ENCODE peak calls at places on chromosomes 7 and 10, in five cellular contexts. One of them, this sample, is unnamed. For H3K9me3 and H3K27me3, the result is how much of the 10 kb centered on the place peaks cover.

GRCh38 chr7:104388222-104388621 is 59.8 kb downstream of the LHFPL3 start:
- DNase-seq in IMR-90: no peak
- DNase-seq in tibial nerve: no peak
- DNase-seq in cardiac muscle cell: no peak
- DNase-seq in colonic mucosa: no peak
- DNase-seq in this sample: no peak

GRCh38 chr7:127437772-127438330 is 45.3 kb upstream of the ZNF800 start:
- DNase-seq in IMR-90: peak
- DNase-seq in tibial nerve: no peak
- DNase-seq in cardiac muscle cell: peak
- DNase-seq in colonic mucosa: no peak
- DNase-seq in this sample: no peak

GRCh38 chr10:77774940-77775391 is 137.4 kb upstream of the KCNMA1 start:
- DNase-seq in IMR-90: peak
- DNase-seq in tibial nerve: no peak
- DNase-seq in cardiac muscle cell: no peak
- DNase-seq in colonic mucosa: no peak
- DNase-seq in this sample: no peak

GRCh38 chr7:108246227-108246837 is 116.2 kb upstream of the LAMB4 start:
- DNase-seq in IMR-90: peak
- DNase-seq in tibial nerve: no peak
- DNase-seq in cardiac muscle cell: peak
- DNase-seq in colonic mucosa: no peak
- DNase-seq in this sample: no peak

GRCh38 chr10:113753020-113753692 is 1.7 kb downstream of the PLEKHS1 start:
- DNase-seq in IMR-90: peak
- DNase-seq in tibial nerve: no peak
- DNase-seq in cardiac muscle cell: no peak
- DNase-seq in colonic mucosa: peak
- DNase-seq in this sample: no peak

GRCh38 chr7:631966-632830 is 94.3 kb upstream of the DNAAF5 start:
- DNase-seq in IMR-90: no peak
- DNase-seq in tibial nerve: no peak
- DNase-seq in cardiac muscle cell: no peak
- DNase-seq in colonic mucosa: no peak
- DNase-seq in this sample: no peak

GRCh38 chr7:7996568-7996967 is 28.0 kb downstream of the GLCCI1 start:
- DNase-seq in IMR-90: peak
- DNase-seq in tibial nerve: no peak
- DNase-seq in cardiac muscle cell: no peak
- DNase-seq in colonic mucosa: no peak
- DNase-seq in this sample: no peak

GRCh38 chr7:110534241-110534931 is 556.5 kb upstream of the LRRN3 start:
- DNase-seq in IMR-90: peak
- DNase-seq in tibial nerve: no peak
- DNase-seq in cardiac muscle cell: no peak
- DNase-seq in colonic mucosa: no peak
- DNase-seq in this sample: no peak

GRCh38 chr7:23184709-23185354 is 3.0 kb downstream of the NUP42 start:
- DNase-seq in IMR-90: peak
- DNase-seq in tibial nerve: peak
- DNase-seq in cardiac muscle cell: peak
- DNase-seq in colonic mucosa: peak
- DNase-seq in this sample: no peak

GRCh38 chr7:151851160-151851751 is 25.7 kb downstream of the PRKAG2 start:
- DNase-seq in IMR-90: no peak
- DNase-seq in tibial nerve: peak
- DNase-seq in cardiac muscle cell: no peak
- DNase-seq in colonic mucosa: no peak
- DNase-seq in this sample: no peak

GRCh38 chr7:150897502-150898474 is 45.5 kb downstream of the AOC1 start:
- DNase-seq in IMR-90: no peak
- DNase-seq in tibial nerve: no peak
- DNase-seq in cardiac muscle cell: no peak
- DNase-seq in colonic mucosa: no peak
- DNase-seq in this sample: no peak

GRCh38 chr10:25493122-25493893 is 318.5 kb downstream of the GPR158 start:
- DNase-seq in IMR-90: peak
- DNase-seq in tibial nerve: no peak
- DNase-seq in cardiac muscle cell: peak
- DNase-seq in colonic mucosa: no peak
- DNase-seq in this sample: no peak

GRCh38 chr10:117074621-117075020 is 63.4 kb downstream of the VAX1 start:
- DNase-seq in IMR-90: no peak
- DNase-seq in tibial nerve: no peak
- DNase-seq in cardiac muscle cell: no peak
- DNase-seq in colonic mucosa: peak
- DNase-seq in this sample: no peak

GRCh38 chr10:48606530-48607355 is 1.9 kb upstream of the ARHGAP22 start:
- DNase-seq in IMR-90: peak
- DNase-seq in tibial nerve: no peak
- DNase-seq in cardiac muscle cell: peak
- DNase-seq in colonic mucosa: peak
- DNase-seq in this sample: no peak

GRCh38 chr10:58734116-58734515 is 221.4 kb downstream of the BICC1 start:
- DNase-seq in IMR-90: peak
- DNase-seq in tibial nerve: no peak
- DNase-seq in cardiac muscle cell: no peak
- DNase-seq in colonic mucosa: no peak
- DNase-seq in this sample: no peak

GRCh38 chr10:133608855-133609254 is 17.7 kb downstream of the FRG2B start:
- DNase-seq in IMR-90: no peak
- DNase-seq in tibial nerve: no peak
- DNase-seq in cardiac muscle cell: peak
- DNase-seq in colonic mucosa: no peak
- DNase-seq in this sample: no peak
- H3K9me3 ChIP-seq in IMR-90: under half
- H3K9me3 ChIP-seq in tibial nerve: under half
- H3K9me3 ChIP-seq in cardiac muscle cell: under half
- H3K9me3 ChIP-seq in colonic mucosa: under half
- H3K9me3 ChIP-seq in this sample: under half

GRCh38 chr7:101167645-101168411 is 2.5 kb upstream of the VGF start:
- DNase-seq in IMR-90: no peak
- DNase-seq in tibial nerve: no peak
- DNase-seq in cardiac muscle cell: no peak
- DNase-seq in colonic mucosa: no peak
- DNase-seq in this sample: no peak

GRCh38 chr7:101166909-101167644 is 1.7 kb upstream of the VGF start:
- DNase-seq in IMR-90: peak
- DNase-seq in tibial nerve: no peak
- DNase-seq in cardiac muscle cell: no peak
- DNase-seq in colonic mucosa: no peak
- DNase-seq in this sample: no peak

GRCh38 chr7:101165075-101165957 is at the start of gene VGF:
- DNase-seq in IMR-90: peak
- DNase-seq in tibial nerve: peak
- DNase-seq in cardiac muscle cell: peak
- DNase-seq in colonic mucosa: peak
- DNase-seq in this sample: peak

GRCh38 chr7:101165958-101166602 is 711 bp upstream of the VGF start:
- DNase-seq in IMR-90: no peak
- DNase-seq in tibial nerve: no peak
- DNase-seq in cardiac muscle cell: no peak
- DNase-seq in colonic mucosa: no peak
- DNase-seq in this sample: no peak

DNA sequence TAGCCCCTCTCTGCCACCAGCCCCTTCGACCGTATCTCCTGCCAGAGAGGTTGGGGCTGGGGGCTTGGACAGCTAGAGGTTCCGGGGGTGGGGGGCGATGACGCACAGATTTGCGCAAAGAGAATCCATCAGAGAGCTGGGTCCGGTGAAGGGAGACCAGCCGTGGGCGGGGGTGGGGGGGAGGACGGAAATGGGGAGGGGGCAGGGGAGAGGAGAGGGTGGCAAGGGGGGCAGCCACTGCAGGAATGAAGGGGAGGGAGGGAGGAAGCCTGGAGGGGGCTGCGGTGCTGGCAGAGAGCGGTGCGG is 1.2 kb upstream of the VGF start:
- DNase-seq in IMR-90: no peak
- DNase-seq in tibial nerve: no peak
- DNase-seq in cardiac muscle cell: no peak
- DNase-seq in colonic mucosa: no peak
- DNase-seq in this sample: no peak
- H3K27me3 ChIP-seq in IMR-90: under half
- H3K27me3 ChIP-seq in tibial nerve: under half
- H3K27me3 ChIP-seq in cardiac muscle cell: half or more
- H3K27me3 ChIP-seq in colonic mucosa: half or more
- H3K27me3 ChIP-seq in this sample: half or more

DNA sequence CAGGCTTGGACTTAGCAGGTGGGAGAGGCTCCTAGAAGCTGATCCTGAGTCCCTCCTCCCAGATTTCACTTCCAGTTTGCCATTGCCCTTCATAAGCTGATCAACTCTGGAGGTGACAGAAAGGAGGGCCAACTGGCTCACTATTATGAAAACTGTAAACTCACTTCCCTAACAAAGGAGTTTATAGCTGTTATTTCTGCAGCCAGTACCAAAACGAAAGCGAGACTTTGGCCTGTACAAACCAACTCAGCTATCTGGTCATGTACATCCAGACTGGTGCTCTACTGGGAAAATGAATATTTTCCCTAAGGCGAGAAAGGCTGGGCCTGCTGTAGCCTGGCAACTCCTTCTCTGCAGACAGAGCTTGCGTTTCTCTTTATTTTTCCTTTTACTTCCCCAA is 54.6 kb downstream of the GALNT17 start:
- DNase-seq in IMR-90: no peak
- DNase-seq in tibial nerve: no peak
- DNase-seq in cardiac muscle cell: no peak
- DNase-seq in colonic mucosa: no peak
- DNase-seq in this sample: no peak
- H3K9me3 ChIP-seq in IMR-90: under half
- H3K9me3 ChIP-seq in tibial nerve: under half
- H3K9me3 ChIP-seq in cardiac muscle cell: under half
- H3K9me3 ChIP-seq in colonic mucosa: under half
- H3K9me3 ChIP-seq in this sample: under half

DNA sequence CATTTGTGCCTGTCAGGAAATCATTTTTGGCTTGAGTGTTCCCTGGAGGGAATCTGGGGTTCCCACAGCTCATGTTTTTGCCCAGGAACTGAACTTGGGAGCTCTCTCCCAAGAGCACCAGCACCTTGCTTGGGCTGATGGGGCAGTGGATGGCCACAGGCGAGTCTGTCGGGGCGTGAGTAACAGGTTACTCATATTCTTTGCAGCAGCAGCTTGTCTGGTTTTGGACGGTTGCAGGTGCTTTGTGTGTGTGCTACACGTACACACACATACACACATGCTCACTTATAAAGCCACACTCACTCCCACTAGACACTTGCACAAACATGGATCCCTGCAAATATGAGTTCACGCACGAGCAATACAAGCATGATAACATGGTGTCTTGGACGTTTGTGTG is 2.9 kb upstream of the PALD1 start:
- DNase-seq in IMR-90: peak
- DNase-seq in tibial nerve: no peak
- DNase-seq in cardiac muscle cell: no peak
- DNase-seq in colonic mucosa: no peak
- DNase-seq in this sample: no peak
- H3K27me3 ChIP-seq in IMR-90: half or more
- H3K27me3 ChIP-seq in tibial nerve: under half
- H3K27me3 ChIP-seq in cardiac muscle cell: under half
- H3K27me3 ChIP-seq in colonic mucosa: under half
- H3K27me3 ChIP-seq in this sample: under half

GRCh38 chr10:42150428-42151061 is 487.8 kb downstream of the ZNF33B start:
- DNase-seq in IMR-90: no peak
- DNase-seq in tibial nerve: no peak
- DNase-seq in cardiac muscle cell: no peak
- DNase-seq in colonic mucosa: no peak
- DNase-seq in this sample: no peak

GRCh38 chr10:42149722-42150427 is 488.5 kb downstream of the ZNF33B start:
- DNase-seq in IMR-90: no peak
- DNase-seq in tibial nerve: no peak
- DNase-seq in cardiac muscle cell: no peak
- DNase-seq in colonic mucosa: no peak
- DNase-seq in this sample: no peak

GRCh38 chr10:42149027-42149700 is 489.2 kb downstream of the ZNF33B start:
- DNase-seq in IMR-90: no peak
- DNase-seq in tibial nerve: no peak
- DNase-seq in cardiac muscle cell: peak
- DNase-seq in colonic mucosa: no peak
- DNase-seq in this sample: no peak
- H3K9me3 ChIP-seq in IMR-90: under half
- H3K9me3 ChIP-seq in tibial nerve: under half
- H3K9me3 ChIP-seq in cardiac muscle cell: under half
- H3K9me3 ChIP-seq in colonic mucosa: under half
- H3K9me3 ChIP-seq in this sample: under half

DNA sequence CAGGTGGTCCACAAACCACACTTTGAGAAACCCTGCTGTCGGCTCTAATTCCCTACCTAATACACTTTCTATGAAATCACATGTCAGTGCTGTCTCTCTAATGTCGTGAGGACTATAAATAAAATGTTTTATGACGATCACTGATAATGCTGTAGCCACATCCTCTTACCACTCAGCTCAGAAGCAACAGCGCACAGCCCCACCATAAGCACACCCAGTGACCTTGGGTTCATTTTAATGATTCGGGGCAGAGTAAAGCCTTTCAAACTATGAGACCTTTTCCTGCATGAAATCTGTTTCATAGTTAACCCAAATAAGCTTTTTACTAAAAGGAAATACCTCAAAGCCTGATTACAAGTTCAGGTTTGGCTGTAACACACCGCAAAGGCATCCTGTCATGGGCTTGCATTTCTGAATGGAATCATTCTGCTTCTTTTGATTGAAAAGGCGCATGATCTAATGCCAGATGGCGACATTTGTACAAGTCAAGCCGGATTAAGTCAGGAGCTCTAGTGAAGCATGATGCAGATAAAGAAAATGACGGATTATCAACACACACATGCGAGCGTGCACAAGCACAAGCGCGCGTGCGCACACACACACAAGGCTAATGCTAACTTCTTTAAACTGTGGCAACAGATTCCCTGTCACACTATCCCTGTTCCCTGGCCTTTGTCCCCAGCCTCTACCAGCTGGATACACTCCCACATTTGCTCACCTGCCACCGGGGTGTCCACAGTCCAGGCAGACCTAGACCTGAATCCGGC is 180.5 kb upstream of the PDE1C start:
- DNase-seq in IMR-90: no peak
- DNase-seq in tibial nerve: no peak
- DNase-seq in cardiac muscle cell: no peak
- DNase-seq in colonic mucosa: no peak
- DNase-seq in this sample: no peak
- H3K27me3 ChIP-seq in IMR-90: under half
- H3K27me3 ChIP-seq in tibial nerve: under half
- H3K27me3 ChIP-seq in cardiac muscle cell: under half
- H3K27me3 ChIP-seq in colonic mucosa: under half
- H3K27me3 ChIP-seq in this sample: under half

This sample was measured in CD8-positive, alpha-beta memory T cell.